ENCODE peak calls at places on chromosomes 3 and 15, in five cellular contexts. U is colonic mucosa; H is tibial artery; T is CD8-positive, alpha-beta T cell; R is right cardiac atrium. Q is an unnamed sample. For H3K9me3, the result is how much of the 10 kb centered on the place peaks cover.

GRCh38 chr15:83306561-83306960 is 22.1 kb upstream of the BNC1 start:
- DNase-seq in U (no peak), H (no peak), T (no peak), R (no peak), Q (no peak)

GRCh38 chr15:42729409-42729808 is 7.5 kb downstream of the CDAN1 start:
- DNase-seq in U (no peak), H (no peak), T (no peak), R (no peak), Q (no peak)

GRCh38 chr3:99418209-99418635 is 220.2 kb upstream of the COL8A1 start:
- DNase-seq in U (no peak), H (no peak), T (no peak), R (no peak), Q (no peak)

GRCh38 chr3:196399485-196399945 is 32.7 kb downstream of the UBXN7 start:
- DNase-seq in U (no peak), H (no peak), T (no peak), R (no peak), Q (no peak)

GRCh38 chr3:11480663-11481298 is 162.9 kb downstream of the VGLL4 start:
- DNase-seq in U (no peak), H (no peak), T (no peak), R (no peak), Q (no peak)

GRCh38 chr3:155981669-155982068 is 111.2 kb downstream of the GMPS start:
- DNase-seq in U (no peak), H (no peak), T (no peak), R (no peak), Q (no peak)

GRCh38 chr3:134366928-134367352 is 7.3 kb downstream of the AMOTL2 start:
- DNase-seq in U (peak), H (peak), T (no peak), R (peak), Q (no peak)

GRCh38 chr3:84960581-84960980 is 1.8 kb downstream of the CADM2 start:
- DNase-seq in U (no peak), H (no peak), T (no peak), R (no peak), Q (no peak)

GRCh38 chr3:20853890-20854289 is 667.9 kb upstream of the SGO1 start:
- DNase-seq in U (no peak), H (no peak), T (no peak), R (no peak), Q (no peak)

GRCh38 chr3:39180546-39181346 is 11.6 kb downstream of the XIRP1 start:
- DNase-seq in U (peak), H (peak), T (peak), R (peak), Q (peak)

GRCh38 chr3:87033205-87033604 is 42.3 kb upstream of the VGLL3 start:
- DNase-seq in U (no peak), H (no peak), T (no peak), R (no peak), Q (no peak)

GRCh38 chr15:50353251-50353998 is 1.6 kb downstream of the GABPB1 start:
- DNase-seq in U (no peak), H (no peak), T (peak), R (no peak), Q (no peak)

GRCh38 chr3:55620361-55621025 is 133.4 kb upstream of the WNT5A start:
- DNase-seq in U (peak), H (no peak), T (no peak), R (no peak), Q (no peak)

GRCh38 chr15:92811514-92811913 is 88.6 kb upstream of the CHD2 start:
- DNase-seq in U (peak), H (no peak), T (no peak), R (no peak), Q (peak)

GRCh38 chr3:125067225-125067624 is 11.4 kb upstream of the HEG1 start:
- DNase-seq in U (no peak), H (no peak), T (no peak), R (no peak), Q (no peak)

GRCh38 chr15:47553933-47554332 is 163.4 kb upstream of the SEMA6D start:
- DNase-seq in U (peak), H (no peak), T (no peak), R (no peak), Q (no peak)
- H3K9me3 ChIP-seq in U (under half), H (under half), T (under half), R (under half), Q (under half)

DNA sequence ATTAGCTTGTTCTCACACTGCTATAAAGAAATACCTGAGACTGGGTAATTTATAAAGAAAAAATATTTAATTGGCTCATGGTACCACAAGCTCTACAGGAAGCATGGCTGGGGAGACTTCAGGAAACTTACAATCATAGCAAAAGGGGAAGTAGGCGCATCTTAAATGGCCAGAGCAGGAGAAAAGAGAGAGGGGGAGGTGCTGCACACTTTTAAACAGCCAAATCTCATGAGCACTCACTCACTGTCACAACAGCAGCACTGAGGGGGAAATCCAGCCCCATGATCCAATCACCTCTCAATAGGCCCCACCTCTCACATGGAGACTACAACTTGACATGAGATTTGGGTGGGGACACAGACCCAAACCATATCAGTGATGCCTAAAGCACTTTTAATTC is 82.5 kb downstream of the DCLK3 start:
- DNase-seq in U (no peak), H (no peak), T (no peak), R (no peak), Q (no peak)
- H3K9me3 ChIP-seq in U (under half), H (under half), T (under half), R (under half), Q (under half)

DNA sequence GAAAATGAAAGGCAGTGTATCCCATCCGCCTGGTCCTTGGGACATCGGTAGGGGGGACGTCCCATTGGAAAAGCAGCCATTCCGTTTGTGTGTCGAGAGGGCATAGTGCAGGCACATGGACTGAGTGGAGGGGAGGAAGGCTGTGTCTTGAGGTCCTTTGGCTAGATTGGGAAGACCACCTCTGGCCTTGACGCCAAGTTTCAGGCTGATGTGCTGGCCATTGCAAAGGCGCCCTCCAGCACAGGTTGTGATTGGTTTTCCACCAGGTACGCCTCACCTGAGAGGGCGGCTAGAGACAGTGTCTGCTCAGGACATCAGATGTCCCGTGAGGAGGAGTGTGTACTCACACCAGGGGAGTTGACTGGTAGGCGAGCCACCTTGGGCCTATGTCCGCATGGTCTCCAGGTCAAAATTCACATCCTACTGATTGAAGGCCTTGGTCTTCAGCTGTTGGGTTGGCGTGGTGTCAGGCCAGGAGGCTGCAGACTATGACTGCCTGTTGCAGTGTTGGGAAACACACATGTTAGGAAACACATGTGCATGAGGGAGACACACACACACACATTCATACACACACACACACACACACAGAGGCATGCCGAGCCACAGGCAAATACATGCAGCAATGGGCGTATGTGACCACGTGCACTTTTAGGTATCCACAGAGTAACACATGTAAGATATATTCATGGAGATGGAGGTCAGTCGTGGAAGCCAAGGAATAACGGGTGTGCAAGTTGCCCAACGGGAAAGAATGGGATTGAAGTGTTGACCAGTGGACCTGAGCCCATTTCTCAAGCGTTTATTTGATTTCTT is 98.4 kb downstream of the SNRPN start:
- DNase-seq in U (peak), H (peak), T (no peak), R (no peak), Q (no peak)
- H3K9me3 ChIP-seq in U (under half), H (half or more), T (half or more), R (half or more), Q (half or more)

GRCh38 chr15:20349774-20350498 is 191.7 kb downstream of the GOLGA6L6 start:
- DNase-seq in U (no peak), H (peak), T (no peak), R (peak), Q (no peak)

GRCh38 chr15:20351448-20351961 is 190.1 kb downstream of the GOLGA6L6 start:
- DNase-seq in U (no peak), H (peak), T (no peak), R (peak), Q (no peak)

GRCh38 chr15:20353966-20354883 is 187.4 kb downstream of the GOLGA6L6 start:
- DNase-seq in U (no peak), H (peak), T (peak), R (peak), Q (no peak)

GRCh38 chr15:20355256-20355868 is 186.2 kb downstream of the GOLGA6L6 start:
- DNase-seq in U (no peak), H (peak), T (peak), R (peak), Q (no peak)

GRCh38 chr15:20352241-20353200 is 189.1 kb downstream of the GOLGA6L6 start:
- DNase-seq in U (no peak), H (peak), T (no peak), R (peak), Q (no peak)
- H3K9me3 ChIP-seq in U (under half), H (under half), T (under half), R (under half), Q (under half)

DNA sequence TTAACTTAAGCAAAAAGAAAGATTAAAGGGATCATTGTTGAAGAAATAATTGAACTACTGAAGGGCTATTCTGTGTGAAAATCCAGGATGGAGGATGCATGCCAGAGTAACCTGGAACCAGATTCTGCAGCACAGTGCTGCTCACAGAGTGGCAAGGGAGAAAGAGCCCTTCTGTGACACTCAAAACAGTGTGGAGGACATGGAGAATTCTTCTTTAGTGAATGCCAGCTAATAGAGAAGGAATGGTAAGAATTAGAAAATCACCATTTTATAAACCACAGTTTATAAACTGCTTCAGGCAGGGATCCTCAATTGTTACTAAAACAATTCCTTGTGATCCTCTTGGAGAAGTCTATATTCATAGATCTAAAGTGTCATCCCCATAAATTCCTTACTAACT is 70.4 kb upstream of the ARHGEF26 start:
- DNase-seq in U (no peak), H (no peak), T (no peak), R (no peak), Q (no peak)
- H3K9me3 ChIP-seq in U (under half), H (under half), T (under half), R (under half), Q (under half)

DNA sequence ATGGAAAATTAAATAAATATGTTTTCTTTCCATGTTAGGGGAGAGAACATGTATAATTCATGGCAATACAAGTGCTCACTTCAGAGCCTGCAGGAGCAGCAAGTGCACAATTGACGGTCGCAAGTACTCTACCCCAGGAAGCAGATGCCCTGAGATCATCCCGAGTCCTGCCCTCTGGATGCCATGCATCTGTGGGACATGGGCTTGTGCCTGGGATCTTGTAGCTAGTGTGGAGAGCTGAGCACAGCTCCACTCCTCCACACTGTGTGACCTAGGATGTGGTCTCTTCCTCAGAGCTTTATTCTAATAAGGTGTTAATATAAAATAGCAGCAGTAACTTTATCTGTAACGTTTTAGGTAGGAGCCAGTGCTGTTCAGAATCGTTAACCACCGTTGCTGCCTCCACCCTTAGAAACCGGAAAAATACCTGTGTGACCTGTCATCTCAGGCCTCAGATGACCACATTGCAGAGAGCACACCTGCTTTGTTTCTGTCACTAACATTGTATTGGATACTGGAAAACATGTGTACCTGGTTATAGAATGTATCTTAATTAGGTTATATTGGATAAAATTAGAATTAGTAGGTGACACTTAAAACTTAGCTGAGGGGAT is 105.0 kb upstream of the GOLGA6L6 start:
- DNase-seq in U (no peak), H (no peak), T (no peak), R (no peak), Q (no peak)
- H3K9me3 ChIP-seq in U (under half), H (under half), T (under half), R (under half), Q (under half)

DNA sequence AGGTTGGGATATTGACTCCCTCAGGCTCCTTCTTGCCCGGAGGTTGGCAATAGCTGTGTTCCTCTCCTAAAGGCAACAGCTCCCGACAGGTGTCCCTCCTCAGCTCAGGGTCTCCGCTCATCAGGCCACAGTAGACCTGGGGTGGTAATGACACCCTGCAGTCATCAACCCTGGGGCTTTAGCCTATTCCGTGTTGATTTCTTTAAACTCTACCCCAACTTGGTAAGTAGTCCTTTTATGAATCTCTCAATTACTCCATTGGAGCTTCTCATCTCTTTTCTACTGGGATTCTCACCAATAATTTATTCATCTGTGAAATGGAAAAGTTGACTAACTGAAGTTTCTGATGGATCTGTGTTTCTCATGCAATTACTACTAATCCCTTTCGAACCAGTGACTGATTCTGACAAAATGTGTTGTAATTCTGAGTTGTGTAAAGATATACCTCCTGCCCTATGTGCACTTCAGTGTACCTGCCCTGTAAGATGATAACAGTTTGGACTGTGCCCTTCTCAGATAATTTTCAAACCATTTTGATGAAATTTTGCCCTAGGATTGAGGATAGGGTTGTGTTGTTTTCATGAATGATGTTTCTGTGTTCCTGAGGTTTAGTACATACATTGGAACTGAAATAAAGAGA is 89.7 kb downstream of the RPL39L start:
- DNase-seq in U (no peak), H (no peak), T (no peak), R (no peak), Q (no peak)
- H3K9me3 ChIP-seq in U (under half), H (under half), T (under half), R (under half), Q (under half)

DNA sequence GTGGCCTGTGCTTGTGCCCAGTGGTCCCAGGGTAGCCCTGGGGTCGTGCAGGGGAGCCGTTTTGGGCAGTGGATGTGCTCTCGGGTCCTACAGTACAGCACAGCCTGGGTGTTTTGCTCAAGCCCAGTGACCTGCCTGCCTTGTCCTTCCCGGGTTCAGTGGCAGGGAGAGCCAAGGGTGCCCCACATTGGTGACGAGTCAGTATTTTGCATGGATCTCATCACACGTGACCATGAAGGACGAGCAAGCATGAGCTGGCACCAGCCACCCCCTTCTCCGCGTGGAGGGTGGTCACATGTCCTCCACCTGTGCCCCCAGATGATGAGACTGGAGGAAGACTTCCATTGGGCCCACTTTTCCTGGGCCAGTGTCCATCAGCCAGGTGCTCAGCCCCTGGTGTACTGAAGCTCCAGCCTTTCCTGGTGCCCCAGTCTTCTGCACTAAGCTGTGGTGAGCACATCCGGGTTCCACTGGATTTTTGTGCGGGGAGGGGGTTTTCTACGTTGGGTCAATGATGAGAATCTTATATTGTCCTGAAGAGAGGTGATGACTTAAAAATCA is 197.5 kb downstream of the UBE3A start:
- DNase-seq in U (no peak), H (peak), T (no peak), R (peak), Q (no peak)
- H3K9me3 ChIP-seq in U (under half), H (half or more), T (under half), R (under half), Q (under half)

DNA sequence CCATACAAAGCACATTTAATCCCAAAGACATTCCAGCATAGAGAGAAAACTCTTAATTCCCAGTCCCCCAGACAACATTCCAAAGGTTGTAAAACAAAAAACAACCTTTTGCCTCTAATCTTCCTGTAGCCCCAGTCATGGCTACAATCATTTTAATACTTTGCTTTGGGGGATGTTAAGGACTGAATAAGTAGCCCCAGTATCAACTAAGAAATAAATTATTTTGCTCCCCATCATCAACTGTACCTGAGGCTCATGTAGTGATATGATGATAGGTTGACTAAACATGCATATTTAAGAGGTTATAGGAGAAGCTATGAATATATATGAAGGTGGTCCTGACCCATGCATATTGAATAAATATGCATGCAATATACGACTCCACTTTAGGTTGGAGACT is 40.6 kb downstream of the PRR20G start:
- DNase-seq in U (no peak), H (no peak), T (no peak), R (no peak), Q (no peak)
- H3K9me3 ChIP-seq in U (under half), H (under half), T (under half), R (under half), Q (under half)